ENCODE peak calls at places on chromosomes 3 and 15, in five cellular contexts. R is CD8-positive, alpha-beta T cell; H is HL-60; J is cardiac fibroblast; E is adrenal gland. N is an unnamed sample.

GRCh38 chr3:187845826-187846225 is 100.6 kb upstream of the BCL6 start:
- DNase-seq in R (no peak), H (no peak), J (no peak), E (no peak), N (no peak)

GRCh38 chr15:31145271-31145911 is 43.9 kb upstream of the TRPM1 start:
- DNase-seq in R (no peak), H (no peak), J (peak; percentile 63), E (no peak), N (no peak)

GRCh38 chr15:61387675-61388074 is 158.6 kb upstream of the RORA start:
- DNase-seq in R (no peak), H (no peak), J (no peak), E (no peak), N (no peak)

GRCh38 chr15:79635149-79635771 is 203.1 kb downstream of the MINAR1 start:
- DNase-seq in R (no peak), H (no peak), J (no peak), E (no peak), N (no peak)

GRCh38 chr3:181230258-181230657 is 240.7 kb upstream of the DNAJC19 start:
- DNase-seq in R (no peak), H (no peak), J (no peak), E (peak; percentile 2), N (peak; percentile 32)

GRCh38 chr3:66303556-66303955 is 82.8 kb downstream of the SLC25A26 start:
- DNase-seq in R (peak; percentile 61), H (no peak), J (no peak), E (no peak), N (no peak)

GRCh38 chr15:79989682-79990081 is 18.7 kb upstream of the BCL2A1 start:
- DNase-seq in R (no peak), H (no peak), J (peak; percentile 46), E (peak; percentile 19), N (no peak)

GRCh38 chr3:130658666-130659065 is 88.0 kb downstream of the PIK3R4 start:
- DNase-seq in R (no peak), H (no peak), J (peak; percentile 69), E (peak; percentile 5), N (no peak)

GRCh38 chr15:96089396-96090058 is 241.0 kb upstream of the NR2F2 start:
- DNase-seq in R (no peak), H (no peak), J (no peak), E (no peak), N (no peak)

GRCh38 chr3:177860236-177860635 is 663.0 kb upstream of the TBL1XR1 start:
- DNase-seq in R (no peak), H (no peak), J (no peak), E (no peak), N (no peak)

GRCh38 chr3:43817825-43818224 is 127.1 kb downstream of the ABHD5 start:
- DNase-seq in R (no peak), H (no peak), J (no peak), E (no peak), N (no peak)

GRCh38 chr3:127034195-127034989 is 51.5 kb downstream of the PLXNA1 start:
- DNase-seq in R (no peak), H (no peak), J (no peak), E (no peak), N (peak; percentile 74)

GRCh38 chr15:78076231-78077052 is 1.1 kb downstream of the TBC1D2B start:
- DNase-seq in R (no peak), H (no peak), J (no peak), E (no peak), N (peak; percentile 55)

GRCh38 chr15:92603278-92603677 is 52.3 kb downstream of the FAM174B start:
- DNase-seq in R (no peak), H (no peak), J (no peak), E (no peak), N (no peak)

GRCh38 chr15:70954733-70955132 is 62.1 kb downstream of the LRRC49 start:
- DNase-seq in R (no peak), H (no peak), J (no peak), E (no peak), N (no peak)

GRCh38 chr15:87604857-87605446 is 651.6 kb downstream of the NTRK3 start:
- DNase-seq in R (no peak), H (no peak), J (peak; percentile 46), E (peak; percentile 26), N (no peak)
- TF ChIP-seq CTCF in R (no peak), H (no peak), J (peak; percentile 60), E (peak; percentile 30), N (peak; percentile 24)

GRCh38 chr3:11591006-11591360 is 52.7 kb downstream of the VGLL4 start:
- DNase-seq in R (no peak), H (no peak), J (peak; percentile 33), E (no peak), N (no peak)
- H3K4me3 ChIP-seq in R (no peak overlapping the region), H (no peak overlapping the region), J (no peak overlapping the region), E (no peak overlapping the region), N (no peak overlapping the region)

GRCh38 chr15:59364238-59364637 is 8.4 kb downstream of the MYO1E start:
- DNase-seq in R (no peak), H (no peak), J (no peak), E (no peak), N (no peak)

GRCh38 chr15:59360896-59361295 is 11.8 kb downstream of the MYO1E start:
- DNase-seq in R (no peak), H (no peak), J (no peak), E (no peak), N (no peak)

GRCh38 chr15:59355730-59356129 is 16.9 kb downstream of the MYO1E start:
- DNase-seq in R (no peak), H (no peak), J (no peak), E (no peak), N (no peak)

GRCh38 chr15:59362339-59362738 is 10.3 kb downstream of the MYO1E start:
- DNase-seq in R (no peak), H (no peak), J (no peak), E (no peak), N (no peak)

GRCh38 chr15:59360305-59360704 is 12.4 kb downstream of the MYO1E start:
- DNase-seq in R (no peak), H (no peak), J (no peak), E (no peak), N (no peak)
- TF ChIP-seq CTCF in R (no peak), H (no peak), J (peak; percentile 51), E (no peak), N (no peak)

DNA sequence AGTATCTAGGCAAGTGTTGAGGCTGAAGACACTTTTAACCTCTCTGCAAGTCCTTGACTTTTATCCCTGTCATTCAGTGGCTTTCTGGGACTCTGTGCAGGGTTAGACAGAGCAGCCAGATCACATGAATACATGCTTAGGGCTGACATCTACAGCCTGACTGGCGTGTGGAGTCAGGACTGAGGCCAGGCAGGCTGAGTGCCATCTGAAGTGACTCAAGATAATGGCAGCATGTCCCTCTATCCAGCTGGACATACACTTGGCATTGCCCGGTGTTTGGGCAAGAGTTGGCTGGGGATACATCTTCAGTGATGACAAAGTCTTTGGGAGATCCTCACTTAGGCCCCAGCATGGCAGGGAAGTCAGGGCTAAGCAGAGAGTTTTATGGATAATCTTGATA is 22.4 kb downstream of the DUOX2 start:
- DNase-seq in R (no peak), H (no peak), J (no peak), E (peak; percentile 86), N (no peak)
- H3K4me3 ChIP-seq in R (no peak overlapping the region), H (no peak overlapping the region), J (no peak overlapping the region), E (no peak overlapping the region), N (no peak overlapping the region)

GRCh38 chr3:12955651-12956315 is 114.4 kb upstream of the RPL32 start:
- DNase-seq in R (no peak), H (no peak), J (no peak), E (no peak), N (no peak)
- TF ChIP-seq CTCF in R (no peak), H (no peak), J (no peak), E (no peak), N (no peak)

GRCh38 chr3:188976407-188976806 is 195.4 kb upstream of the TPRG1 start:
- DNase-seq in R (no peak), H (no peak), J (no peak), E (no peak), N (no peak)

GRCh38 chr3:188978772-188979171 is 193.0 kb upstream of the TPRG1 start:
- DNase-seq in R (no peak), H (no peak), J (peak; percentile 64), E (peak; percentile 19), N (peak; percentile 53)

GRCh38 chr3:188975612-188976314 is 196.0 kb upstream of the TPRG1 start:
- DNase-seq in R (no peak), H (no peak), J (no peak), E (no peak), N (no peak)

GRCh38 chr3:188972313-188972712 is 199.5 kb upstream of the TPRG1 start:
- DNase-seq in R (no peak), H (peak; percentile 45), J (no peak), E (no peak), N (no peak)

DNA sequence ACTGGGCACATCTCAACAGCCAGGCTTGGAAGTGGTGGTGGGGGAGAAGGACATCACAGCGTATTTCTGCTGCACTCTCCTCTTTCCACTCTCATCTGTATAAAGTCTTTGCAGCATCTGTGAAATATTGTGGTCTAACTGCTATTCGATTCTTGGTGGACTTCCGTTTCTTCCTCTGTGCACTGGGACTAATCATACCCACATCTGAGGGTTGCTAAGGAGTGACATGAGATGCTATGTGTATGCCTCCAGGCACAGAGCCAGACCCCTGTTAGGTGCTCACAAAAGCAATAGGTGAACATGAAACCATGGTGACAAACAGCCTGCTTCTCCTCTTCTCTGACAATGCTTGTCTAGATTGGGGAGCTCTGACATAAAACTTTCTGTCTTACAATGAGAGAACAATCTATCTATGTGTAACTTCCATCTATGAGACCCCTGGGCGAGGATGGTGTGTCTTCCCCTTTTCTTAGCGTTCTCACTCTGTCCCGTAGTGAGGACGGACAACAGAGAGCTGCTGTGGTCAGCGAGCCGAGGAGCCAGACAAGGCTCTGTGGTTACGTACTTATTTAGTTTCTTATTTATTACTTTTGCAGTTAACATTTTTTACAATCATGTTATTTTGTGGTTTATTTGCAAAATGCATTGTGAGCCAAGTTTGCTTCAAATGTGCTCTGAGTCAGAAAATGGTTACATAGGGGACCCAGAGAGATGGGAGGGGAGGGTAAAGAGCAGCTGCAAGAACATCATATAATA is 196.7 kb upstream of the TPRG1 start:
- DNase-seq in R (peak; percentile 10), H (peak; percentile 75), J (peak; percentile 26), E (no peak), N (no peak)
- H3K4me3 ChIP-seq in R (no peak overlapping the region), H (no peak overlapping the region), J (no peak overlapping the region), E (no peak overlapping the region), N (no peak overlapping the region)

GRCh38 chr3:8865697-8866096 is 96.3 kb upstream of the OXTR start:
- DNase-seq in R (no peak), H (no peak), J (no peak), E (no peak), N (no peak)
- TF ChIP-seq CTCF in R (no peak), H (no peak), J (no peak), E (no peak), N (no peak)

N was measured in left lung.